ENCODE peak calls at places on chromosome 11, in six cellular contexts. R is GM23248, L is kidney, W is fibroblast of lung, V is left ventricle myocardium inferior, M is adrenal gland. P is an unnamed sample. For H3K4me1, the result is how much of the 10 kb centered on the place peaks cover.

GRCh38 chr11:78063440-78064181 is at the start of gene THRSP:
- DNase-seq in R (no peak), L (peak), W (no peak), V (no peak), M (no peak), P (no peak)

GRCh38 chr11:100833276-100833675 is 146.2 kb downstream of the ARHGAP42 start:
- DNase-seq in R (peak), L (no peak), W (no peak), V (no peak), M (no peak), P (no peak)

GRCh38 chr11:130622126-130622525 is 173.7 kb downstream of the ADAMTS15 start:
- DNase-seq in R (no peak), L (no peak), W (no peak), V (no peak), M (no peak), P (no peak)

GRCh38 chr11:70762810-70763209 is 364.5 kb downstream of the CTTN start:
- DNase-seq in R (no peak), L (no peak), W (no peak), V (no peak), M (no peak), P (no peak)

GRCh38 chr11:30911247-30911646 is 325.1 kb upstream of the MPPED2 start:
- DNase-seq in R (no peak), L (no peak), W (no peak), V (no peak), M (no peak), P (no peak)

GRCh38 chr11:120630100-120630499 is 118.6 kb downstream of the GRIK4 start:
- DNase-seq in R (no peak), L (no peak), W (no peak), V (no peak), M (no peak), P (no peak)

GRCh38 chr11:134560566-134561347 is 148.7 kb upstream of the B3GAT1 start:
- DNase-seq in R (no peak), L (no peak), W (no peak), V (no peak), M (no peak), P (no peak)

GRCh38 chr11:133134561-133135173 is 397.6 kb downstream of the OPCML start:
- DNase-seq in R (peak), L (no peak), W (peak), V (peak), M (peak), P (peak)

GRCh38 chr11:12433571-12434061 is 56.2 kb downstream of the PARVA start:
- DNase-seq in R (peak), L (no peak), W (peak), V (no peak), M (no peak), P (peak)

GRCh38 chr11:61919841-61920631 is 2.7 kb upstream of the RAB3IL1 start:
- DNase-seq in R (no peak), L (peak), W (no peak), V (peak), M (no peak), P (peak)

GRCh38 chr11:111777094-111778046 is 11.2 kb upstream of the PPP2R1B start:
- DNase-seq in R (peak), L (no peak), W (peak), V (no peak), M (peak), P (peak)

GRCh38 chr11:126345283-126345682 is 10.2 kb upstream of the ST3GAL4 start:
- DNase-seq in R (no peak), L (peak), W (no peak), V (no peak), M (peak), P (no peak)

GRCh38 chr11:132793831-132794230 is 738.5 kb downstream of the OPCML start:
- DNase-seq in R (no peak), L (no peak), W (no peak), V (no peak), M (no peak), P (no peak)

GRCh38 chr11:134024420-134025085 is 44.3 kb upstream of the JAM3 start:
- DNase-seq in R (peak), L (no peak), W (no peak), V (no peak), M (no peak), P (no peak)

GRCh38 chr11:77217156-77217555 is 84.3 kb downstream of the GDPD4 start:
- DNase-seq in R (no peak), L (no peak), W (no peak), V (no peak), M (no peak), P (no peak)

GRCh38 chr11:72807021-72807693 is 7.1 kb upstream of the ATG16L2 start:
- DNase-seq in R (no peak), L (no peak), W (peak), V (no peak), M (no peak), P (no peak)

GRCh38 chr11:84901986-84902385 is 725.2 kb downstream of the DLG2 start:
- DNase-seq in R (peak), L (no peak), W (peak), V (no peak), M (no peak), P (no peak)

GRCh38 chr11:131063638-131064037 is 147.4 kb upstream of the SNX19 start:
- DNase-seq in R (no peak), L (no peak), W (no peak), V (no peak), M (no peak), P (no peak)

GRCh38 chr11:126194121-126194543 is 17.3 kb downstream of the RPUSD4 start:
- DNase-seq in R (peak), L (no peak), W (peak), V (no peak), M (peak), P (peak)

GRCh38 chr11:44575288-44575672 is 9.8 kb downstream of the CD82 start:
- DNase-seq in R (peak), L (peak), W (no peak), V (no peak), M (no peak), P (no peak)

GRCh38 chr11:1253103-1253485 is 30.2 kb downstream of the MUC5B start:
- DNase-seq in R (no peak), L (no peak), W (no peak), V (no peak), M (no peak), P (no peak)

GRCh38 chr11:18394928-18395734 is 768 bp downstream of the LDHA start:
- DNase-seq in R (peak), L (no peak), W (peak), V (no peak), M (peak), P (peak)

GRCh38 chr11:83241291-83241946 is 44.7 kb downstream of the CCDC90B start:
- DNase-seq in R (peak), L (no peak), W (peak), V (no peak), M (peak), P (peak)

GRCh38 chr11:55719608-55720160 is 53.6 kb upstream of the OR5D13 start:
- DNase-seq in R (peak), L (no peak), W (no peak), V (no peak), M (no peak), P (no peak)

GRCh38 chr11:131033151-131033651 is 116.9 kb upstream of the SNX19 start:
- DNase-seq in R (peak), L (peak), W (peak), V (no peak), M (no peak), P (peak)

GRCh38 chr11:1839204-1839923 is 583 bp downstream of the TNNI2 start:
- DNase-seq in R (no peak), L (no peak), W (no peak), V (peak), M (no peak), P (no peak)

GRCh38 chr11:134364261-134364660 is 32.5 kb downstream of the GLB1L2 start:
- DNase-seq in R (no peak), L (peak), W (no peak), V (no peak), M (no peak), P (no peak)

GRCh38 chr11:97909544-97910394 is 1111.0 kb upstream of the CNTN5 start:
- DNase-seq in R (peak), L (no peak), W (peak), V (no peak), M (no peak), P (no peak)

GRCh38 chr11:66976048-66976467 is 954 bp downstream of the C11orf86 start:
- DNase-seq in R (no peak), L (no peak), W (peak), V (no peak), M (no peak), P (peak)

GRCh38 chr11:19315511-19315910 is 74.8 kb upstream of the E2F8 start:
- DNase-seq in R (peak), L (no peak), W (no peak), V (no peak), M (no peak), P (no peak)

GRCh38 chr11:1694064-1694845 is 2.7 kb upstream of the KRTAP5-6 start:
- DNase-seq in R (peak), L (peak), W (peak), V (peak), M (peak), P (peak)

GRCh38 chr11:106988151-106988806 is 30.0 kb downstream of the GUCY1A2 start:
- DNase-seq in R (peak), L (no peak), W (peak), V (no peak), M (no peak), P (peak)

GRCh38 chr11:85947431-85948272 is 92.5 kb downstream of the CCDC83 start:
- DNase-seq in R (peak), L (no peak), W (peak), V (no peak), M (no peak), P (peak)

GRCh38 chr11:96127596-96127959 is 203.7 kb upstream of the MTMR2 start:
- DNase-seq in R (no peak), L (no peak), W (no peak), V (no peak), M (no peak), P (no peak)

GRCh38 chr11:69075421-69076128 is 26.8 kb downstream of the TPCN2 start:
- DNase-seq in R (peak), L (no peak), W (peak), V (peak), M (no peak), P (no peak)

GRCh38 chr11:75280227-75280671 is 39.7 kb downstream of the TPBGL start:
- DNase-seq in R (peak), L (peak), W (peak), V (peak), M (peak), P (peak)
- H3K27ac ChIP-seq in R (no peak), L (peak), W (no peak), V (peak), M (no peak), P (peak)

DNA sequence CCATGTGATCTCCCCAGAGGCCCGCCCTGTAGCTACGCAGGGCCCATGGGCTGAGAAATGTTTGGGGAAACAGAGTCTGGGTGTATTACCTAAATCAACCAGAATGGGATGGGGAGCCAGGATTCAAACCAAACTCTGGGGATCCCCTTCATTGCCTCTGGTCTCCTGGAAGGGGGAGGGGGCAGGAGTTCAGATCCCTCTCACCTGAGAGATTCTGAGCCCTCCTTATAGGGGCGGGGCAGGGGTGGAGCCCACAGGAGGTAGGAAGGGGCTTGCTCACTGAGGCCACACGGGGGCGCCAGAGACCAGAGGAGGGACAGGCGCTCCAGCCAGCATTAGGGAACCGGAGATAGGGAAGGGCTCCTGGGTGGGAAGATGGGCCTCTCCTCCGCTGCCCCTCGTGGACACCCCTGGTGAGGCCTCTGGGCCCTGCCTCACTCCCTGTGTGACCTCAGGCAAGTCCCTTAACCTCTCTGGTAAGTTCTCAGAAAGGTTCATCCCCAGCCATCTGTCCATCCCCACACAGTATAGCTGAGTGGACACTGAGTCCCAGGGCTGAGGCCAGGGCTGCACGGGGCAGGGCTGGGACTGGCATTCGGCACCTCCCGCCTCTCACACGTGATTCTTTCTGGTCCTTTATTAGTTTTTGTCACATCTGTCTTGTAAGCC is 2.7 kb upstream of the CDC42BPG start:
- DNase-seq in R (peak), L (peak), W (peak), V (peak), M (peak), P (peak)
- H3K4me1 ChIP-seq in R (under half), L (under half), W (under half), V (half or more), M (under half), P (under half)

GRCh38 chr11:15293975-15294374 is 179.3 kb downstream of the INSC start:
- DNase-seq in R (no peak), L (no peak), W (no peak), V (no peak), M (no peak), P (no peak)
- H3K27ac ChIP-seq in R (no peak), L (no peak), W (no peak), V (no peak), M (no peak), P (no peak)

GRCh38 chr11:75762158-75762557 is 6.4 kb upstream of the DGAT2 start:
- DNase-seq in R (no peak), L (peak), W (no peak), V (no peak), M (no peak), P (no peak)

GRCh38 chr11:75760243-75760642 is 8.3 kb upstream of the DGAT2 start:
- DNase-seq in R (no peak), L (no peak), W (no peak), V (no peak), M (no peak), P (no peak)

GRCh38 chr11:75759832-75760231 is 8.7 kb upstream of the DGAT2 start:
- DNase-seq in R (no peak), L (no peak), W (no peak), V (no peak), M (no peak), P (no peak)

GRCh38 chr11:75760710-75761493 is 7.7 kb upstream of the DGAT2 start:
- DNase-seq in R (peak), L (no peak), W (peak), V (no peak), M (no peak), P (no peak)

DNA sequence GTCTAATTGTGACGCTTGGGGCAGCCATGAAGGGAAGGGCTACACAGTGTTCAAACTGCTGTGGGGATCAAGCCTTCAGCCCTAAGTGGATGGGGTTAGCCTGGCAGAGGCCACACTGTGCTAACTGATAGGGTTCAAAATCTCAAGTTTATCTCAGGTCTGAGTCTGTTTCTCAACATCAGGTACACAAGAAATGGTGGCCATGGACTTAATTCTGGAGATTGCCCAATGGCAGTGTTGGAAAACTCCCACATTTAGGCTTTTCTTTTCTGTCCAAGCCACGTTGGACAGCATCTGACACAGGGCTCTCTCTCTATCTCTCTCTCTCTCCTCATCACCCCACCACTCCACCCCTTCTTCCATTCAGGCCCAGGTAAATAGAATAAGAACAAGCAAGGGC is 10.9 kb upstream of the DGAT2 start:
- DNase-seq in R (no peak), L (no peak), W (no peak), V (no peak), M (no peak), P (no peak)
- H3K4me1 ChIP-seq in R (under half), L (under half), W (under half), V (under half), M (under half), P (under half)

P was measured in hepatocyte.